ENCODE peak calls at places on chromosome 7, in seven cellular contexts. N is gastrocnemius medialis, L is neuronal stem cell, M is Panc1, S is IMR-90, U is psoas muscle, Y is spleen. C is an unnamed sample.

GRCh38 chr7:28350610-28351009 is 61.7 kb upstream of the CREB5 start:
- DNase-seq in N (no peak), Y (no peak), L (no peak), M (no peak), S (no peak), U (no peak), C (no peak)

GRCh38 chr7:53541467-53541866 is 506.0 kb downstream of the POM121L12 start:
- DNase-seq in S (no peak), N (no peak), M (no peak), L (no peak), Y (no peak), U (no peak), C (no peak)

GRCh38 chr7:91288208-91288824 is 24.1 kb downstream of the FZD1 start:
- DNase-seq in N (no peak), S (no peak), L (no peak), U (peak; percentile 16), Y (no peak), M (no peak), C (peak; percentile 29)

GRCh38 chr7:23539494-23539907 is 7.7 kb upstream of the TRA2A start:
- DNase-seq in M (no peak), N (no peak), U (no peak), L (no peak), S (no peak), Y (no peak), C (no peak)

GRCh38 chr7:74612015-74612829 is 45.3 kb upstream of the GTF2I start:
- DNase-seq in N (no peak), Y (no peak), U (no peak), L (no peak), M (no peak), S (no peak), C (no peak)

GRCh38 chr7:158150234-158150633 is 437.4 kb downstream of the PTPRN2 start:
- DNase-seq in M (no peak), S (no peak), N (no peak), Y (no peak), L (no peak), U (no peak), C (no peak)

GRCh38 chr7:27992755-27993478 is 187.7 kb downstream of the JAZF1 start:
- DNase-seq in L (no peak), S (no peak), U (no peak), N (no peak), M (no peak), Y (no peak), C (no peak)

GRCh38 chr7:112510032-112510742 is 29.4 kb downstream of the LSMEM1 start:
- DNase-seq in N (no peak), Y (no peak), U (no peak), M (no peak), L (no peak), S (peak; percentile 80), C (no peak)

GRCh38 chr7:51123322-51124021 is 193.1 kb downstream of the COBL start:
- DNase-seq in Y (no peak), S (peak; percentile 79), L (no peak), M (peak; percentile 95), N (peak; percentile 70), U (peak; percentile 71), C (no peak)

DNA sequence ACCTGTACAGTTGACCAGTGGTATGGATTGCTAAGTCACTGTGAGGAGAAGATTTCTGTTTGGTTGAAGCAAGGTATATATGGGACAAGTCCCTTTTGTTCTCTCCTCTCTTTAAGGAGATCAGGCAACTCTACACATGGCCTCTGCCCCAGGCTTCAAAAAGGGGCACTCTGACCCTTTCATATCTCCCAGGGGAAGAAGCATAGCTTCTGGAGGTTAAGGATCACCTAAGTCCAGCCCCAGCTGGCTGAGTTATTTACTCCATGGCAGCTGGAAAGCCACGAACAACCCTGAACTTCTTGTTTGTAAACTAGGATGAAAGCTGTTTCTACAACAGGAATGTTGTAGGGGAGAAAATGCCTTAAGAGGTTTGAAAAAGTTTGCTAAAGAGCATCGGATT is 129.2 kb upstream of the FEZF1 start:
- DNase-seq in Y (no peak), N (no peak), M (no peak), S (no peak), L (no peak), U (no peak), C (no peak)
- H3K27ac ChIP-seq in Y (no peak overlapping the region), N (no peak overlapping the region), M (no peak overlapping the region), S (no peak overlapping the region), L (peak overlapping the region; percentile 30), U (no peak overlapping the region), C (no peak overlapping the region)

GRCh38 chr7:99141756-99142726 is 1.9 kb downstream of the SMURF1 start:
- DNase-seq in N (peak; percentile 20), U (peak; percentile 59), L (peak; percentile 71), Y (peak; percentile 87), S (peak; percentile 79), M (no peak), C (peak; percentile 54)

GRCh38 chr7:99139031-99139430 is 4.9 kb downstream of the SMURF1 start:
- DNase-seq in Y (no peak), L (no peak), M (no peak), N (no peak), S (peak; percentile 43), U (no peak), C (no peak)

GRCh38 chr7:99141334-99141733 is 2.6 kb downstream of the SMURF1 start:
- DNase-seq in U (no peak), S (no peak), Y (no peak), M (no peak), L (no peak), N (no peak), C (no peak)

GRCh38 chr7:99142727-99143521 is 984 bp downstream of the SMURF1 start:
- DNase-seq in S (peak; percentile 92), N (peak; percentile 94), U (peak; percentile 95), M (peak; percentile 93), Y (peak; percentile 95), L (peak; percentile 94), C (peak; percentile 91)

GRCh38 chr7:99140813-99141212 is 3.1 kb downstream of the SMURF1 start:
- DNase-seq in S (no peak), L (no peak), Y (no peak), M (no peak), N (no peak), U (no peak), C (no peak)
- H3K4me3 ChIP-seq in S (no peak overlapping the region), L (no peak overlapping the region), Y (no peak overlapping the region), M (peak overlapping the region; percentile 72), N (no peak overlapping the region), U (no peak overlapping the region), C (peak overlapping the region; percentile 100)

GRCh38 chr7:134891262-134892001 is 94.9 kb upstream of the AGBL3 start:
- DNase-seq in S (peak; percentile 92), M (peak; percentile 79), U (peak; percentile 78), L (peak; percentile 61), N (peak; percentile 69), Y (no peak), C (peak; percentile 80)
- H3K4me1 ChIP-seq in S (peaks cover 30% of the 10 kb centered on the region), M (peaks cover 4% of the 10 kb centered on the region), U (peaks cover 10% of the 10 kb centered on the region), L (peaks cover 10% of the 10 kb centered on the region), N (peaks cover 7% of the 10 kb centered on the region), Y (peaks cover 35% of the 10 kb centered on the region), C (peaks cover 75% of the 10 kb centered on the region)

GRCh38 chr7:156402255-156402654 is 238.3 kb upstream of the RNF32 start:
- DNase-seq in N (no peak), L (no peak), Y (no peak), S (no peak), M (no peak), U (no peak), C (no peak)
- H3K27ac ChIP-seq in N (no peak overlapping the region), L (no peak overlapping the region), Y (no peak overlapping the region), S (no peak overlapping the region), M (no peak overlapping the region), U (no peak overlapping the region), C (no peak overlapping the region)

DNA sequence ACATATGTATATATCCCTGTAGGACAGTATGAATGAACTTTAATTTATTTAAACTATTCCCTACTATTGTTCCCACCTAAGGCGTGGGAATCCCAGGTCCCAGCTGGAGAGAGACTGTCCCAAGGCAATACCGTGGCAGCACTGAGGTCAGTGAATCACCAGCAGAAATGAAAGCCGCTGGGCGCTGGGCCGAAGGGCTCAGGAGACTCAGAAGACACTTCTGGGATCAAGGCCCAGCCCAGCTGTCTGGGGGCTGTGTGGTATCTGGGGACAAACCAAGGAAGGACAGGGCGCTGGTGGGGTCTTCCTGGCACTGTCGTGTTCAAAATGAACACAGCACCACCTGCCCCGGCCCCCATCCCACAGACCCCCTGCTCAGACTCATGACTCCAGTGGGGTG is 49.6 kb upstream of the MYL10 start:
- DNase-seq in N (no peak), Y (no peak), M (no peak), S (peak; percentile 50), U (peak; percentile 27), L (no peak), C (no peak)
- H3K4me3 ChIP-seq in N (no peak overlapping the region), Y (no peak overlapping the region), M (no peak overlapping the region), S (no peak overlapping the region), U (no peak overlapping the region), L (no peak overlapping the region), C (no peak overlapping the region)

C was measured in left ventricle myocardium inferior.